ENCODE peak calls at places on chromosomes 4 and X, in four cellular contexts. Z is WTC11, J is K562, A is GM12878. H is an unnamed sample.

GRCh38 chrX:69073241-69073640 is 92.0 kb downstream of the PJA1 start:
- DNase-seq in Z (no peak), J (no peak), A (no peak), H (no peak)

GRCh38 chrX:122363112-122363511 is 821.0 kb upstream of the GRIA3 start:
- DNase-seq in Z (peak), J (no peak), A (no peak), H (no peak)

GRCh38 chr4:150302553-150302952 is 224.3 kb downstream of the DCLK2 start:
- DNase-seq in Z (no peak), J (peak), A (no peak), H (peak)

GRCh38 chrX:102155806-102156179 is at the start of gene BEX5:
- DNase-seq in Z (peak), J (peak), A (no peak), H (no peak)

GRCh38 chrX:20217279-20217678 is 49.4 kb downstream of the RPS6KA3 start:
- DNase-seq in Z (no peak), J (no peak), A (no peak), H (no peak)

GRCh38 chr4:41880840-41881831 is 54.1 kb upstream of the TMEM33 start:
- DNase-seq in Z (peak), J (no peak), A (no peak), H (no peak)

GRCh38 chr4:120691106-120691505 is 231.4 kb downstream of the PRDM5 start:
- DNase-seq in Z (no peak), J (no peak), A (no peak), H (no peak)

GRCh38 chrX:15882704-15883539 is 28.3 kb upstream of the AP1S2 start:
- DNase-seq in Z (no peak), J (no peak), A (peak), H (no peak)

GRCh38 chr4:136558940-136559494 is 973.3 kb downstream of the PCDH18 start:
- DNase-seq in Z (no peak), J (no peak), A (no peak), H (peak)

GRCh38 chr4:118206627-118207026 is 146.2 kb downstream of the PRSS12 start:
- DNase-seq in Z (no peak), J (no peak), A (no peak), H (no peak)

GRCh38 chr4:168805341-168805740 is 204.7 kb downstream of the CBR4 start:
- DNase-seq in Z (no peak), J (no peak), A (no peak), H (no peak)

GRCh38 chr4:110808371-110808878 is 185.5 kb upstream of the PITX2 start:
- DNase-seq in Z (no peak), J (no peak), A (peak), H (no peak)

GRCh38 chr4:15677507-15677988 is 4.1 kb upstream of the FAM200B start:
- DNase-seq in Z (no peak), J (no peak), A (no peak), H (peak)

GRCh38 chr4:82797591-82798081 is 960 bp downstream of the SCD5 start:
- DNase-seq in Z (peak), J (no peak), A (no peak), H (no peak)

GRCh38 chr4:52889778-52890400 is 27.8 kb downstream of the RASL11B start:
- DNase-seq in Z (no peak), J (no peak), A (no peak), H (no peak)

GRCh38 chr4:65546882-65547281 is 123.4 kb downstream of the EPHA5 start:
- DNase-seq in Z (no peak), J (no peak), A (no peak), H (no peak)

GRCh38 chr4:174119051-174119450 is 164.4 kb downstream of the FBXO8 start:
- DNase-seq in Z (no peak), J (no peak), A (no peak), H (no peak)

GRCh38 chrX:9656277-9656676 is 109.4 kb downstream of the GPR143 start:
- DNase-seq in Z (no peak), J (no peak), A (no peak), H (peak)

GRCh38 chrX:147803948-147804347 is 107.8 kb upstream of the FMR1 start:
- DNase-seq in Z (no peak), J (no peak), A (no peak), H (peak)

GRCh38 chr4:24747234-24747975 is 48.0 kb upstream of the SOD3 start:
- DNase-seq in Z (no peak), J (no peak), A (no peak), H (no peak)

GRCh38 chr4:37998225-37998624 is 38.0 kb downstream of the PTTG2 start:
- DNase-seq in Z (no peak), J (no peak), A (no peak), H (no peak)

GRCh38 chr4:138832563-138832962 is 183.0 kb upstream of the NOCT start:
- DNase-seq in Z (no peak), J (no peak), A (no peak), H (no peak)

GRCh38 chrX:40644175-40644574 is 3.2 kb downstream of the CXorf38 start:
- DNase-seq in Z (no peak), J (no peak), A (no peak), H (no peak)

GRCh38 chr4:165711436-165711835 is 161.6 kb upstream of the TLL1 start:
- DNase-seq in Z (no peak), J (no peak), A (no peak), H (no peak)

GRCh38 chrX:3295731-3296130 is 50.7 kb downstream of the MXRA5 start:
- DNase-seq in Z (peak), J (peak), A (no peak), H (no peak)

GRCh38 chr4:152283806-152284470 is 252.0 kb downstream of the FBXW7 start:
- DNase-seq in Z (no peak), J (no peak), A (no peak), H (no peak)

GRCh38 chr4:55074386-55074785 is 51.0 kb downstream of the KDR start:
- DNase-seq in Z (no peak), J (no peak), A (no peak), H (no peak)

GRCh38 chrX:79138658-79139241 is 5.7 kb upstream of the GPR174 start:
- DNase-seq in Z (no peak), J (no peak), A (peak), H (no peak)

GRCh38 chrX:39580043-39580442 is 517.7 kb downstream of the BCOR start:
- DNase-seq in Z (no peak), J (no peak), A (no peak), H (no peak)

GRCh38 chr4:132605551-132605950 is 543.5 kb upstream of the PCDH10 start:
- DNase-seq in Z (no peak), J (no peak), A (no peak), H (no peak)

GRCh38 chr4:155249036-155249566 is 40.7 kb downstream of the NPY2R start:
- DNase-seq in Z (no peak), J (no peak), A (no peak), H (no peak)

GRCh38 chr4:125316391-125316780 is 1.6 kb downstream of the FAT4 start:
- DNase-seq in Z (peak), J (no peak), A (no peak), H (no peak)

GRCh38 chrX:26442340-26442739 is 226.4 kb downstream of the MAGEB5 start:
- DNase-seq in Z (no peak), J (no peak), A (no peak), H (no peak)

GRCh38 chrX:148659481-148659880 is 159.1 kb downstream of the AFF2 start:
- DNase-seq in Z (no peak), J (no peak), A (no peak), H (no peak)

GRCh38 chrX:65755786-65756185 is 88.3 kb downstream of the MSN start:
- DNase-seq in Z (no peak), J (no peak), A (no peak), H (no peak)

GRCh38 chr4:123505457-123506310 is 109.1 kb downstream of the SPRY1 start:
- DNase-seq in Z (peak), J (no peak), A (no peak), H (peak)

GRCh38 chrX:29842552-29842951 is 372.8 kb upstream of the MAGEB2 start:
- DNase-seq in Z (no peak), J (no peak), A (no peak), H (no peak)

GRCh38 chr4:175271010-175271630 is 353.0 kb downstream of the ADAM29 start:
- DNase-seq in Z (no peak), J (no peak), A (no peak), H (no peak)

GRCh38 chrX:120358687-120359086 is 3.2 kb upstream of the ATP1B4 start:
- DNase-seq in Z (no peak), J (no peak), A (no peak), H (no peak)

GRCh38 chrX:20974326-20974725 is 399.9 kb upstream of the CNKSR2 start:
- DNase-seq in Z (no peak), J (no peak), A (no peak), H (no peak)

GRCh38 chrX:152640039-152640818 is 2.5 kb downstream of the GABRQ start:
- DNase-seq in Z (no peak), J (peak), A (no peak), H (no peak)
- TF ChIP-seq ETV6 in Z (no peak), J (no peak), A (no peak), H (no peak)

GRCh38 chr4:8920969-8921368 is 49.3 kb upstream of the HMX1 start:
- DNase-seq in Z (no peak), J (no peak), A (no peak), H (no peak)
- TF ChIP-seq MAX in Z (no peak), J (no peak), A (no peak), H (no peak)

DNA sequence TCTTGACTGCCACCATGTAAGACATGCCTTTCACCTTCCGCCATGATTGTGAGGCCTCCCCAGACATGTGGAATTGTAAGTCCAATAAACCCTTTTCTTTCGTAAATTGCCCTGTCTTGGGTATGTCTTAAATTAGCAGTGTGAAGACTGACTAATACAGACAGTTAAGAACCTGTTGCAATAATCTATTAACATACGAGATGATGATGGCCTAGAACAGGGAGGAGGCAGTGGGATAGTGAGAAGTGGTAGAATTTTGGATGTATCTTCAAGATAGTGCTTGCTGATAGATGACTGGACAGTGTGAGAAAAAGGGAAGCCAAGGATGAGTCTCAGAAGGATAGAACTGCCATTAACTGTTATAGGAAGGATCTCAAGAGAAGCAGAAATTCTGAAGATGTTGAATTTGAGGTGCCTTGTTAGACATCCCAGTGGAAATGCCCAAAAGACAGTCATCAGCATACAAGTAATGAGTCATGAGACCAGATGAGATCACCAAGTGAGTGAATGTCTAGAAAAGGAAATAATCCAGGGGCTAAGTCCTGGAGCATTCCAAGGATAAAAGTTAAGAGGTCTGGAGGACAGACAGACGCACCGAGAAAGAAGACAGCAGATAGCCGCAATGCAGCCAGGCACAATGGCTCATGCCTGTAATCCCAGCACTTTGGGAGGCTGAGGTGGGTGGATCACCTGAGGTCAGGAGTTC is 38.8 kb upstream of the UGDH start:
- DNase-seq in Z (no peak), J (no peak), A (no peak), H (no peak)
- TF ChIP-seq ETV6 in Z (no peak), J (no peak), A (no peak), H (no peak)

GRCh38 chr4:86976801-86977485 is 42.1 kb downstream of the AFF1 start:
- DNase-seq in Z (no peak), J (no peak), A (no peak), H (no peak)
- TF ChIP-seq MAX in Z (no peak), J (no peak), A (no peak), H (no peak)

GRCh38 chr4:21806991-21807390 is 141.6 kb downstream of the KCNIP4 start:
- DNase-seq in Z (no peak), J (no peak), A (no peak), H (no peak)
- TF ChIP-seq ETV6 in Z (no peak), J (no peak), A (no peak), H (no peak)

DNA sequence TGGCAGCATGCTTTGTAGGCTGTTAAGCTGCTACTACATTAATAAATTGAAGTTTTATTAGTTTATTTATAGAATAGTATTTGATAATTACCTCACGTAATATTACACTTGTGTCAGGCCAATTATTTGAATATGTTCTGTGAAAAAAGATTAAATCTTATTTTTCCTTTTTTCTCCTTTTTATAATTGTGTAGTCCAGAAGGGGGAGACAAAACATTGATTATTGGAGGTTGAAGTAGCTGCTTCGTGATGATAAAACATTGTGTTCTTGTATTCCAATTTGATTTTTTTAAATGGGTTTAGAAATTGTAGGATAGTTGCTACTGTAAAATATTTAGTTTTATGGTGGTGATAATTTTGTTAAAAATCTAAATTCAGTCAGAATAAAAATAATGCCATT is 85.7 kb downstream of the DIAPH2 start:
- DNase-seq in Z (no peak), J (no peak), A (no peak), H (peak)
- TF ChIP-seq MAX in Z (no peak), J (no peak), A (no peak), H (no peak)

GRCh38 chr4:2250003-2250763 is 8.3 kb upstream of the HAUS3 start:
- DNase-seq in Z (no peak), J (no peak), A (no peak), H (no peak)
- TF ChIP-seq ETV6 in Z (no peak), J (no peak), A (no peak), H (no peak)

DNA sequence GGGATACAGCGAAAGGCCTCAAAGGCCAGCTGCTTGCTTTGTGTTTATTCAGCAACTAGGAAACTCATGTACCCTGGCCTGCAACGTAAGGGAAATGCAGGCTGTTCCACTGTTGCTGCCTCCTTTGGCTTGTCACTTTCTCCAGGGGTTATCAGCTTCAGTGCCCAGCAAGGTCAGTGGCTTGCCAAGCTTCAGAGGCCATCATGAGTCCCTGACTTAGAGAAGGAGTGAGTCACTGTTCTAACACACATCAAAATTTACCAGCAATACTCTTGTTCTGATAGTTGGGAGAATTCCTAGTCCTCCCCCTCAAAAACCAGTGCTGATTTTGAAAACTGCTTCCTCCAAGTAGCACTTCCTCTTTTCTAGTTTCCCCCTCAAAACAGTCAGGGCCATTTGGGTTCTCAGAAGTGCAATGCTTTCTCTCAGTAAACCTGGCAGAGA is 250.8 kb downstream of the ARHGAP24 start:
- DNase-seq in Z (no peak), J (peak), A (peak), H (no peak)
- TF ChIP-seq MAX in Z (no peak), J (no peak), A (no peak), H (no peak)

H was measured in HepG2.